ENCODE peak calls at places on chromosome 13, in six cellular contexts. One of them, this sample, is unnamed.

GRCh38 chr13:62793850-62794249 is 1378.2 kb upstream of the PCDH20 start:
- DNase-seq in heart right ventricle: no peak
- DNase-seq in pancreas: no peak
- DNase-seq in tibial artery: no peak
- DNase-seq in tibial nerve: no peak
- DNase-seq in foreskin fibroblast: no peak
- DNase-seq in this sample: no peak

GRCh38 chr13:45737571-45738002 is 35.5 kb downstream of the CBY2 start:
- DNase-seq in heart right ventricle: no peak
- DNase-seq in pancreas: no peak
- DNase-seq in tibial artery: no peak
- DNase-seq in tibial nerve: no peak
- DNase-seq in foreskin fibroblast: no peak
- DNase-seq in this sample: no peak

GRCh38 chr13:37412271-37412683 is 186.3 kb downstream of the POSTN start:
- DNase-seq in heart right ventricle: no peak
- DNase-seq in pancreas: no peak
- DNase-seq in tibial artery: no peak
- DNase-seq in tibial nerve: no peak
- DNase-seq in foreskin fibroblast: peak
- DNase-seq in this sample: peak

GRCh38 chr13:107441279-107441678 is 774.1 kb downstream of the LIG4 start:
- DNase-seq in heart right ventricle: no peak
- DNase-seq in pancreas: no peak
- DNase-seq in tibial artery: no peak
- DNase-seq in tibial nerve: no peak
- DNase-seq in foreskin fibroblast: no peak
- DNase-seq in this sample: peak

GRCh38 chr13:103772576-103772975 is 706.4 kb upstream of the SLC10A2 start:
- DNase-seq in heart right ventricle: no peak
- DNase-seq in pancreas: no peak
- DNase-seq in tibial artery: no peak
- DNase-seq in tibial nerve: no peak
- DNase-seq in foreskin fibroblast: no peak
- DNase-seq in this sample: no peak

GRCh38 chr13:68490594-68490993 is 1260.5 kb upstream of the PCDH9 start:
- DNase-seq in heart right ventricle: no peak
- DNase-seq in pancreas: no peak
- DNase-seq in tibial artery: no peak
- DNase-seq in tibial nerve: no peak
- DNase-seq in foreskin fibroblast: no peak
- DNase-seq in this sample: no peak

GRCh38 chr13:113452942-113453901 is at the start of gene ADPRHL1:
- DNase-seq in heart right ventricle: peak
- DNase-seq in pancreas: peak
- DNase-seq in tibial artery: no peak
- DNase-seq in tibial nerve: no peak
- DNase-seq in foreskin fibroblast: peak
- DNase-seq in this sample: no peak

GRCh38 chr13:112136095-112136494 is 69.1 kb downstream of the SOX1 start:
- DNase-seq in heart right ventricle: no peak
- DNase-seq in pancreas: no peak
- DNase-seq in tibial artery: no peak
- DNase-seq in tibial nerve: no peak
- DNase-seq in foreskin fibroblast: no peak
- DNase-seq in this sample: no peak

GRCh38 chr13:34405410-34405809 is 536.7 kb upstream of the NBEA start:
- DNase-seq in heart right ventricle: no peak
- DNase-seq in pancreas: no peak
- DNase-seq in tibial artery: no peak
- DNase-seq in tibial nerve: no peak
- DNase-seq in foreskin fibroblast: no peak
- DNase-seq in this sample: no peak

GRCh38 chr13:99415851-99416331 is 85.4 kb upstream of the TM9SF2 start:
- DNase-seq in heart right ventricle: no peak
- DNase-seq in pancreas: no peak
- DNase-seq in tibial artery: peak
- DNase-seq in tibial nerve: no peak
- DNase-seq in foreskin fibroblast: no peak
- DNase-seq in this sample: no peak

GRCh38 chr13:113915012-113915763 is 51.3 kb upstream of the GAS6 start:
- DNase-seq in heart right ventricle: no peak
- DNase-seq in pancreas: no peak
- DNase-seq in tibial artery: no peak
- DNase-seq in tibial nerve: no peak
- DNase-seq in foreskin fibroblast: no peak
- DNase-seq in this sample: no peak

GRCh38 chr13:72390909-72391308 is 336.5 kb downstream of the MZT1 start:
- DNase-seq in heart right ventricle: no peak
- DNase-seq in pancreas: no peak
- DNase-seq in tibial artery: no peak
- DNase-seq in tibial nerve: no peak
- DNase-seq in foreskin fibroblast: no peak
- DNase-seq in this sample: no peak

GRCh38 chr13:28531195-28531955 is 36.4 kb upstream of the FLT1 start:
- DNase-seq in heart right ventricle: peak
- DNase-seq in pancreas: peak
- DNase-seq in tibial artery: peak
- DNase-seq in tibial nerve: no peak
- DNase-seq in foreskin fibroblast: peak
- DNase-seq in this sample: no peak

GRCh38 chr13:99658266-99658991 is 157.2 kb downstream of the TM9SF2 start:
- DNase-seq in heart right ventricle: peak
- DNase-seq in pancreas: peak
- DNase-seq in tibial artery: peak
- DNase-seq in tibial nerve: peak
- DNase-seq in foreskin fibroblast: peak
- DNase-seq in this sample: no peak

GRCh38 chr13:99526549-99526948 is 25.3 kb downstream of the TM9SF2 start:
- DNase-seq in heart right ventricle: no peak
- DNase-seq in pancreas: no peak
- DNase-seq in tibial artery: no peak
- DNase-seq in tibial nerve: no peak
- DNase-seq in foreskin fibroblast: no peak
- DNase-seq in this sample: no peak

GRCh38 chr13:53758946-53759345 is 730.3 kb downstream of the OLFM4 start:
- DNase-seq in heart right ventricle: no peak
- DNase-seq in pancreas: no peak
- DNase-seq in tibial artery: no peak
- DNase-seq in tibial nerve: no peak
- DNase-seq in foreskin fibroblast: no peak
- DNase-seq in this sample: no peak

GRCh38 chr13:69556540-69557196 is 551.0 kb upstream of the ATXN8OS start:
- DNase-seq in heart right ventricle: no peak
- DNase-seq in pancreas: no peak
- DNase-seq in tibial artery: no peak
- DNase-seq in tibial nerve: no peak
- DNase-seq in foreskin fibroblast: no peak
- DNase-seq in this sample: no peak

GRCh38 chr13:30736461-30736860 is 1.1 kb downstream of the ALOX5AP start:
- DNase-seq in heart right ventricle: no peak
- DNase-seq in pancreas: no peak
- DNase-seq in tibial artery: no peak
- DNase-seq in tibial nerve: no peak
- DNase-seq in foreskin fibroblast: no peak
- DNase-seq in this sample: no peak

GRCh38 chr13:40517486-40518311 is 148.7 kb downstream of the FOXO1 start:
- DNase-seq in heart right ventricle: no peak
- DNase-seq in pancreas: no peak
- DNase-seq in tibial artery: no peak
- DNase-seq in tibial nerve: no peak
- DNase-seq in foreskin fibroblast: no peak
- DNase-seq in this sample: no peak

GRCh38 chr13:90979059-90979458 is 368.4 kb upstream of the MIR17HG start:
- DNase-seq in heart right ventricle: no peak
- DNase-seq in pancreas: no peak
- DNase-seq in tibial artery: no peak
- DNase-seq in tibial nerve: no peak
- DNase-seq in foreskin fibroblast: no peak
- DNase-seq in this sample: no peak

GRCh38 chr13:28464861-28465260 is 30.1 kb downstream of the FLT1 start:
- DNase-seq in heart right ventricle: no peak
- DNase-seq in pancreas: no peak
- DNase-seq in tibial artery: no peak
- DNase-seq in tibial nerve: no peak
- DNase-seq in foreskin fibroblast: no peak
- DNase-seq in this sample: no peak

GRCh38 chr13:113820813-113821651 is 42.8 kb downstream of the GAS6 start:
- DNase-seq in heart right ventricle: peak
- DNase-seq in pancreas: peak
- DNase-seq in tibial artery: peak
- DNase-seq in tibial nerve: peak
- DNase-seq in foreskin fibroblast: peak
- DNase-seq in this sample: peak

GRCh38 chr13:31424130-31424729 is 224.5 kb downstream of the B3GLCT start:
- DNase-seq in heart right ventricle: peak
- DNase-seq in pancreas: peak
- DNase-seq in tibial artery: peak
- DNase-seq in tibial nerve: peak
- DNase-seq in foreskin fibroblast: peak
- DNase-seq in this sample: peak

GRCh38 chr13:38002596-38002995 is 133.0 kb upstream of the TRPC4 start:
- DNase-seq in heart right ventricle: no peak
- DNase-seq in pancreas: no peak
- DNase-seq in tibial artery: no peak
- DNase-seq in tibial nerve: no peak
- DNase-seq in foreskin fibroblast: no peak
- DNase-seq in this sample: no peak

GRCh38 chr13:113147206-113147605 is 11.2 kb upstream of the PROZ start:
- DNase-seq in heart right ventricle: no peak
- DNase-seq in pancreas: no peak
- DNase-seq in tibial artery: no peak
- DNase-seq in tibial nerve: no peak
- DNase-seq in foreskin fibroblast: no peak
- DNase-seq in this sample: no peak

GRCh38 chr13:107574517-107575215 is 640.7 kb downstream of the LIG4 start:
- DNase-seq in heart right ventricle: no peak
- DNase-seq in pancreas: no peak
- DNase-seq in tibial artery: no peak
- DNase-seq in tibial nerve: no peak
- DNase-seq in foreskin fibroblast: no peak
- DNase-seq in this sample: no peak

GRCh38 chr13:67123165-67123564 is 107.0 kb downstream of the PCDH9 start:
- DNase-seq in heart right ventricle: no peak
- DNase-seq in pancreas: no peak
- DNase-seq in tibial artery: no peak
- DNase-seq in tibial nerve: no peak
- DNase-seq in foreskin fibroblast: no peak
- DNase-seq in this sample: no peak

GRCh38 chr13:96181886-96182285 is 92.0 kb downstream of the HS6ST3 start:
- DNase-seq in heart right ventricle: no peak
- DNase-seq in pancreas: no peak
- DNase-seq in tibial artery: no peak
- DNase-seq in tibial nerve: no peak
- DNase-seq in foreskin fibroblast: peak
- DNase-seq in this sample: no peak

GRCh38 chr13:72507394-72508199 is 219.8 kb downstream of the MZT1 start:
- DNase-seq in heart right ventricle: no peak
- DNase-seq in pancreas: no peak
- DNase-seq in tibial artery: no peak
- DNase-seq in tibial nerve: no peak
- DNase-seq in foreskin fibroblast: no peak
- DNase-seq in this sample: no peak

GRCh38 chr13:101785858-101786257 is 333.4 kb downstream of the ITGBL1 start:
- DNase-seq in heart right ventricle: peak
- DNase-seq in pancreas: no peak
- DNase-seq in tibial artery: no peak
- DNase-seq in tibial nerve: no peak
- DNase-seq in foreskin fibroblast: peak
- DNase-seq in this sample: no peak
- TF ChIP-seq CTCF in heart right ventricle: peak
- TF ChIP-seq CTCF in pancreas: no peak
- TF ChIP-seq CTCF in tibial artery: no peak
- TF ChIP-seq CTCF in tibial nerve: no peak
- TF ChIP-seq CTCF in foreskin fibroblast: no peak
- TF ChIP-seq CTCF in this sample: no peak

GRCh38 chr13:23509781-23510543 is 60.2 kb upstream of the TNFRSF19 start:
- DNase-seq in heart right ventricle: no peak
- DNase-seq in pancreas: no peak
- DNase-seq in tibial artery: no peak
- DNase-seq in tibial nerve: no peak
- DNase-seq in foreskin fibroblast: peak
- DNase-seq in this sample: peak
- TF ChIP-seq CTCF in heart right ventricle: no peak
- TF ChIP-seq CTCF in pancreas: no peak
- TF ChIP-seq CTCF in tibial artery: no peak
- TF ChIP-seq CTCF in tibial nerve: no peak
- TF ChIP-seq CTCF in foreskin fibroblast: no peak
- TF ChIP-seq CTCF in this sample: no peak

DNA sequence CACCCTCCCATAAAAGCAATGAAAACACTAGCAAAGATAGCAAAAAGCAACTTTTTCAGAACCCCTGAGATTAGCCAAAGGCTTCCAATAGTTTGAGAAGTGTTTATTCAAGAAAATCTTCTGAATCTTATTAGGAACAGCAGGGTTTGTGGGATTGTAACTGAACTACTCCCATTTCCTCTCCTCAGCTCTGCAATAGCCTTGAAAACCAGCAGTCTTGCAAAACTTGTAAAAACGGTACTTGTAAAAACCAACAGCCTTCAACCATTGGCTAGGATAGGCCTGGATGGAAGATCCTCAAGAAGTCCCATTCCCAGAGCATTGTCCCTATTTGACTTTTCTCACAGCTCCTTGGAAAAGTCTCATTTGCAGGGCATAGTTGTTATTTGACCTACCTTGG is 12.1 kb downstream of the RNASEH2B start:
- DNase-seq in heart right ventricle: no peak
- DNase-seq in pancreas: no peak
- DNase-seq in tibial artery: no peak
- DNase-seq in tibial nerve: no peak
- DNase-seq in foreskin fibroblast: no peak
- DNase-seq in this sample: no peak
- TF ChIP-seq CTCF in heart right ventricle: no peak
- TF ChIP-seq CTCF in pancreas: no peak
- TF ChIP-seq CTCF in tibial artery: no peak
- TF ChIP-seq CTCF in tibial nerve: no peak
- TF ChIP-seq CTCF in foreskin fibroblast: no peak
- TF ChIP-seq CTCF in this sample: no peak

GRCh38 chr13:110092869-110093268 is 214.1 kb downstream of the COL4A1 start:
- DNase-seq in heart right ventricle: no peak
- DNase-seq in pancreas: no peak
- DNase-seq in tibial artery: no peak
- DNase-seq in tibial nerve: no peak
- DNase-seq in foreskin fibroblast: peak
- DNase-seq in this sample: no peak

GRCh38 chr13:110089100-110089499 is 217.9 kb downstream of the COL4A1 start:
- DNase-seq in heart right ventricle: no peak
- DNase-seq in pancreas: no peak
- DNase-seq in tibial artery: no peak
- DNase-seq in tibial nerve: no peak
- DNase-seq in foreskin fibroblast: no peak
- DNase-seq in this sample: no peak

DNA sequence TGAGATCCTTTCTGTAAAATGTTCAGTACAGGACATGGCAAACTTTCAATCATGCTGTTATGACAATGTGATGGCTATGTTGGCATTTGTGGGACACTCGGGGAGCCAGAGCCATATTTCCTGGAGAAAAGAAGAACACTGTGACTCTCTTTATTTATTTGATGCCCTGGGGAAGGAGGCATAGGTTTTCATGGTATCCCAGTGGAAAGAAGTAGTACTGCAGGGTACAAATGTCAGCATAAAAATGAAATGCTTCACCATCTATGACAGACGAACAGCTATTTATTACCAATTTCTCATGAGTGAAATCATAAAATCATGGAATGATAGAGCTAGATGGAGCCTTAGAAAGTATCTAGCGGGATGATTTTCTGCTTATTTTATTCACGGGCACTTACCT is 217.1 kb downstream of the COL4A1 start:
- DNase-seq in heart right ventricle: no peak
- DNase-seq in pancreas: no peak
- DNase-seq in tibial artery: no peak
- DNase-seq in tibial nerve: no peak
- DNase-seq in foreskin fibroblast: peak
- DNase-seq in this sample: no peak
- TF ChIP-seq CTCF in heart right ventricle: no peak
- TF ChIP-seq CTCF in pancreas: no peak
- TF ChIP-seq CTCF in tibial artery: no peak
- TF ChIP-seq CTCF in tibial nerve: no peak
- TF ChIP-seq CTCF in foreskin fibroblast: peak
- TF ChIP-seq CTCF in this sample: peak

This sample was measured in AG04450.